ENCODE peak calls at places on chromosomes 5 and 9, in ten cellular contexts. J, Y, U, O, H, V, E, R, D and G are unnamed samples. For H3K4me1, the result is how much of the 10 kb centered on the place peaks cover.

GRCh38 chr9:19379697-19380046 is 364 bp downstream of the RPS6 start:
- DNase-seq in J (no peak), Y (no peak), U (peak), O (peak), H (no peak), V (no peak), E (no peak), R (peak), D (no peak), G (peak)

GRCh38 chr5:66904189-66904588 is 292.4 kb downstream of the CD180 start:
- DNase-seq in J (no peak), Y (no peak), U (no peak), O (no peak), H (no peak), V (no peak), E (no peak), R (peak), D (no peak), G (no peak)

GRCh38 chr5:113052041-113052795 is 75.6 kb downstream of the DCP2 start:
- DNase-seq in J (no peak), Y (no peak), U (peak), O (no peak), H (no peak), V (no peak), E (no peak), R (no peak), D (no peak), G (no peak)

GRCh38 chr5:104793031-104793430 is 1230.4 kb upstream of the NUDT12 start:
- DNase-seq in J (no peak), Y (peak), U (no peak), O (no peak), H (no peak), V (no peak), E (no peak), R (no peak), D (no peak), G (no peak)

GRCh38 chr5:157540707-157541451 is 34.7 kb downstream of the ADAM19 start:
- DNase-seq in J (peak), Y (peak), U (peak), O (peak), H (peak), V (no peak), E (no peak), R (peak), D (no peak), G (peak)

GRCh38 chr5:57857696-57858095 is 375.1 kb upstream of the ACTBL2 start:
- DNase-seq in J (no peak), Y (no peak), U (no peak), O (no peak), H (no peak), V (no peak), E (no peak), R (no peak), D (no peak), G (no peak)

GRCh38 chr9:16515879-16516289 is 354.6 kb downstream of the BNC2 start:
- DNase-seq in J (no peak), Y (peak), U (no peak), O (no peak), H (no peak), V (peak), E (no peak), R (peak), D (no peak), G (no peak)

GRCh38 chr5:99553411-99553810 is 624.6 kb upstream of the CHD1 start:
- DNase-seq in J (no peak), Y (no peak), U (no peak), O (no peak), H (no peak), V (no peak), E (no peak), R (no peak), D (no peak), G (no peak)

GRCh38 chr5:124932791-124933600 is 186.6 kb upstream of the ZNF608 start:
- DNase-seq in J (peak), Y (peak), U (no peak), O (no peak), H (no peak), V (no peak), E (no peak), R (no peak), D (peak), G (peak)

GRCh38 chr9:72022846-72023245 is 37.6 kb downstream of the C9orf57 start:
- DNase-seq in J (no peak), Y (peak), U (peak), O (peak), H (no peak), V (no peak), E (no peak), R (no peak), D (no peak), G (no peak)

GRCh38 chr9:131697908-131698714 is 41.8 kb downstream of the RAPGEF1 start:
- DNase-seq in J (no peak), Y (no peak), U (peak), O (peak), H (no peak), V (no peak), E (no peak), R (no peak), D (no peak), G (no peak)

GRCh38 chr5:72129730-72130129 is 22.5 kb downstream of the MAP1B start:
- DNase-seq in J (no peak), Y (peak), U (no peak), O (no peak), H (no peak), V (no peak), E (no peak), R (no peak), D (no peak), G (no peak)

GRCh38 chr5:179379321-179379890 is 34.1 kb upstream of the ADAMTS2 start:
- DNase-seq in J (no peak), Y (no peak), U (no peak), O (peak), H (no peak), V (no peak), E (no peak), R (no peak), D (no peak), G (no peak)

GRCh38 chr5:17374973-17375844 is 122.8 kb upstream of the TAF11L2 start:
- DNase-seq in J (peak), Y (peak), U (no peak), O (no peak), H (no peak), V (no peak), E (no peak), R (no peak), D (peak), G (no peak)

GRCh38 chr9:16705121-16705604 is 165.3 kb downstream of the BNC2 start:
- DNase-seq in J (peak), Y (peak), U (peak), O (peak), H (peak), V (peak), E (peak), R (peak), D (peak), G (peak)

GRCh38 chr5:174501461-174502069 is 222.8 kb upstream of the MSX2 start:
- DNase-seq in J (no peak), Y (peak), U (no peak), O (no peak), H (no peak), V (no peak), E (no peak), R (peak), D (no peak), G (no peak)

GRCh38 chr5:103562084-103562452 is 521 bp downstream of the NUDT12 start:
- DNase-seq in J (no peak), Y (no peak), U (no peak), O (peak), H (no peak), V (no peak), E (peak), R (no peak), D (no peak), G (peak)

GRCh38 chr9:131423171-131423581 is 29.3 kb downstream of the PRRC2B start:
- DNase-seq in J (peak), Y (peak), U (peak), O (peak), H (no peak), V (no peak), E (peak), R (peak), D (peak), G (peak)

GRCh38 chr9:74696520-74696919 is 191.2 kb downstream of the TRPM6 start:
- DNase-seq in J (no peak), Y (no peak), U (no peak), O (no peak), H (no peak), V (no peak), E (no peak), R (no peak), D (no peak), G (no peak)

GRCh38 chr5:150298701-150299451 is 3.8 kb downstream of the ARSI start:
- DNase-seq in J (no peak), Y (peak), U (no peak), O (no peak), H (no peak), V (no peak), E (no peak), R (peak), D (no peak), G (no peak)

GRCh38 chr5:36950586-36951457 is 74.3 kb downstream of the NIPBL start:
- DNase-seq in J (no peak), Y (peak), U (no peak), O (no peak), H (no peak), V (no peak), E (no peak), R (no peak), D (no peak), G (no peak)

GRCh38 chr5:124102491-124102890 is 590.5 kb downstream of the CSNK1G3 start:
- DNase-seq in J (no peak), Y (peak), U (no peak), O (no peak), H (no peak), V (no peak), E (no peak), R (no peak), D (no peak), G (no peak)

GRCh38 chr9:34227445-34227844 is 48.6 kb downstream of the UBAP1 start:
- DNase-seq in J (no peak), Y (no peak), U (no peak), O (no peak), H (no peak), V (no peak), E (no peak), R (no peak), D (no peak), G (no peak)

DNA sequence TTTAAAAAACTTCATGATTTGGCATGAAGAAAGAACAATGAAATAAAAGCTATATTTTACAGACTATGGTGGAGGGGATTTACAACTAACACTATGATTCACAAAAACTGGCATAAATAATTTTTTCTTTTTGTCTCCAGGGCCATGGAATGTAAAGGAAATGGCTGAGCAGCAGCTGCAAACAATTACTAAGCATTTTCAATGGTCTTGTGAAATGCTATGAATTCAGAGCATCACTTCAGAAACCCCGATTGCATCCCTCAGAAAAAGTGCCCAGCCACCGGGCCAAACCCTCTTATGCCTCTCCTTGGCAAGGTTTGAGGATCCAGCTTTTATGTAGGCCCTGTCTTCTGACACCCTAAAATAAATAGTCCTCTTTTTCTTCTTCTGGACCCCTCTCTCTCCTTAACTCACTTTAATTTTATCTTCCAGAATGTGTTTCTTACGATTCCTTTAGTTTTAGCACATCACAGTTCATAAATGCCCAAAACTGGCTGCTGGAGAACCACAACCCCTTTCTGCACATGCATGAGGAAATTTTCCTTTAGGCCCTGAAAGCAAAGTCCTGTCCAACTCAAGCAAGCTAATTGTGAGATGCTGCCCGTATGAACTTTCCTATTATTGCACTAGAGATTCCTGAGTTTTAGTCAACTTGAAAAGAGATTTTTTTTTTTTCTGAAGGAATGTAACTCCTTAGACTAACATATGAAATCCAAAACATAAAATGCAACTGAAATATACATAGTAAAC is 51.9 kb upstream of the DAB2 start:
- DNase-seq in J (no peak), Y (peak), U (no peak), O (no peak), H (no peak), V (no peak), E (no peak), R (no peak), D (no peak), G (no peak)
- TF ChIP-seq CTCF in J (no peak), Y (no peak), U (no peak), O (no peak), H (no peak), V (no peak), E (no peak), R (no peak), D (no peak), G (no peak)

DNA sequence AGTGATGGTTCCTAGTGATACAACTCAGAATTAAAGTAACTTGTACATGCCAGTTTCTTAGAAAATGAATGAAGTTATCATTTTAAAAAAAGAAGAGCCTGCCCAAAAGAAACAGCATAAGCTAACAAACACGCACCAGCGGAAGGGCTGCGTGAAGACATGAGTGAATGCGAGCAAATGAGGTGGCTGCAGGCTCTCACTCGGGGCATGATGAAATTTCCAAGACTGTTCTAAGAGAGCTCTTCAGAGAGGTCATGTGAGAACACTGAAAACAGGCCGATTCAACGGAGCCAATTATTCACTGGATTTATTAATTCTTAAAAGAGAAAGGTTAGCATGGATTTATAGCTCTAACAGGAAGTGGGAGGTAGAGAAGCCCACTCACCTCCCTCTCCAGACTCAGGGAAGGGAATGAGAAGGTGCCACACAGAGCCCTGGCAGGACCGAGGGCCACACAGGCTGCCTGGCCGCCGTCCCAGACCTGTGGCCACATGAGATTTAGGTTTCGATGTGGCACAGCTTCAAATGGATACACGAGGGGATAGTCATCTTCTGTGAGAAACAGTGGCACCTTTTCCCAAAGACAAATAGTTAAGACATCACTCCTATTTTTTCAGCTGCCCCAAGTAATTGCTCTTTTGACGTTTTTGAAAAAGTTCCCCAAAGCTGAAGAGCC is 55.5 kb downstream of the HABP4 start:
- DNase-seq in J (no peak), Y (peak), U (no peak), O (peak), H (no peak), V (no peak), E (no peak), R (no peak), D (no peak), G (no peak)
- H3K4me1 ChIP-seq in J (under half), Y (under half), U (under half), O (under half), H (under half), V (under half), E (under half), R (under half), D (under half), G (under half)

GRCh38 chr5:154995679-154996078 is 17.9 kb upstream of the KIF4B start:
- DNase-seq in J (no peak), Y (no peak), U (no peak), O (no peak), H (no peak), V (no peak), E (no peak), R (peak), D (peak), G (no peak)
- TF ChIP-seq CTCF in J (no peak), Y (no peak), U (no peak), O (no peak), H (no peak), V (no peak), E (no peak), R (peak), D (peak), G (no peak)

DNA sequence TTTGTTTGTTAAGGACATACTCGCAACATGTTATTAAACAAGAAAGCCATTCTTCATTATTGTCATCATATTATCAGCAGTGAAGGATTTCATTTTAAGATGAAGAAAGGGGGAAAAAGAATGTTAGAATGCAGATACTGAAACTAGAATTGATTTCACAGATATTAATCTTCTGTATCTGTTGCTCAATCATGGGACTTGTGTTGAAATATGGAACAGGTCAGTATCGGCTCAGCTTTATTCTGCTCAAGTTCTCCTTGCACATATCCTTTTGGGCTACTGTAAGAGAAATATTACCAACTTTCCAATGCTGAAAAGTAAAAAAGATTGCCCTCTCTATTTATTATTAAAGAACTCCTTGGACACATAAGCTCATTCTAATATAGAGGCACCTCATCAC is 13.8 kb upstream of the ANXA1 start:
- DNase-seq in J (no peak), Y (no peak), U (no peak), O (no peak), H (no peak), V (no peak), E (no peak), R (no peak), D (no peak), G (no peak)
- H3K4me1 ChIP-seq in J (under half), Y (under half), U (under half), O (under half), H (under half), V (under half), E (under half), R (under half), D (under half), G (under half)

GRCh38 chr9:20622330-20623020 is at the start of gene MLLT3:
- DNase-seq in J (peak), Y (peak), U (peak), O (peak), H (peak), V (peak), E (peak), R (peak), D (peak), G (peak)
- TF ChIP-seq CTCF in J (no peak), Y (no peak), U (no peak), O (no peak), H (no peak), V (no peak), E (no peak), R (no peak), D (no peak), G (no peak)

GRCh38 chr5:114310666-114311065 is 51.2 kb upstream of the KCNN2 start:
- DNase-seq in J (no peak), Y (no peak), U (no peak), O (no peak), H (no peak), V (no peak), E (no peak), R (no peak), D (no peak), G (no peak)
- H3K4me1 ChIP-seq in J (under half), Y (under half), U (under half), O (under half), H (under half), V (under half), E (under half), R (half or more), D (under half), G (under half)